ENCODE peak calls at places on chromosomes 1 and 21, in seven cellular contexts. H, C, Y, B, L, D and O are unnamed samples.

GRCh38 chr1:74771913-74772515 is 39.1 kb downstream of the TYW3 start:
- DNase-seq in D (peak), Y (peak), H (peak), B (peak), L (peak), C (peak), O (peak)

GRCh38 chr21:26840912-26841311 is 4.3 kb downstream of the ADAMTS1 start:
- DNase-seq in H (peak), B (peak), Y (no peak), L (peak), D (no peak), C (peak), O (no peak)

GRCh38 chr1:108897865-108898720 is 21.3 kb downstream of the GPSM2 start:
- DNase-seq in H (peak), C (peak), B (peak), D (no peak), L (peak), Y (no peak), O (no peak)

GRCh38 chr1:27951396-27951795 is 8.4 kb upstream of the XKR8 start:
- DNase-seq in Y (no peak), L (no peak), C (no peak), H (no peak), D (no peak), B (no peak), O (no peak)

GRCh38 chr1:29017235-29017634 is 102.9 kb downstream of the EPB41 start:
- DNase-seq in Y (no peak), H (no peak), C (no peak), D (no peak), L (no peak), B (no peak), O (no peak)

GRCh38 chr1:55347786-55348185 is 132.6 kb upstream of the USP24 start:
- DNase-seq in H (no peak), L (no peak), C (no peak), D (no peak), Y (no peak), B (no peak), O (no peak)

GRCh38 chr1:36584874-36585759 is 102.4 kb upstream of the CSF3R start:
- DNase-seq in Y (no peak), D (peak), L (no peak), H (no peak), C (no peak), B (no peak), O (no peak)

GRCh38 chr1:221667504-221667903 is 74.4 kb downstream of the DUSP10 start:
- DNase-seq in L (peak), H (peak), D (no peak), C (peak), B (no peak), Y (peak), O (peak)

GRCh38 chr21:44713846-44714245 is 2.5 kb upstream of the TSPEAR start:
- DNase-seq in L (no peak), C (no peak), H (no peak), B (peak), D (no peak), Y (no peak), O (no peak)

GRCh38 chr1:1340185-1340584 is 9.0 kb downstream of the DVL1 start:
- DNase-seq in D (no peak), Y (no peak), L (no peak), B (no peak), H (no peak), C (no peak), O (no peak)

GRCh38 chr1:94013331-94013925 is 104.2 kb upstream of the GCLM start:
- DNase-seq in L (no peak), H (no peak), B (no peak), Y (no peak), C (no peak), D (no peak), O (no peak)

GRCh38 chr1:214473392-214473791 is 78.0 kb downstream of the PTPN14 start:
- DNase-seq in B (no peak), C (peak), Y (no peak), D (no peak), L (peak), H (peak), O (peak)

GRCh38 chr1:46086581-46086980 is 45.8 kb downstream of the PIK3R3 start:
- DNase-seq in Y (no peak), H (no peak), B (no peak), D (no peak), C (no peak), L (no peak), O (no peak)

GRCh38 chr21:45468051-45468970 is 63.3 kb downstream of the COL18A1 start:
- DNase-seq in B (no peak), H (no peak), L (no peak), C (no peak), Y (no peak), D (no peak), O (no peak)

GRCh38 chr1:93605812-93606512 is 75.7 kb downstream of the BCAR3 start:
- DNase-seq in C (peak), D (no peak), H (peak), Y (no peak), B (peak), L (peak), O (peak)

GRCh38 chr1:191578281-191578680 is 580.0 kb upstream of the RGS18 start:
- DNase-seq in H (no peak), L (no peak), Y (no peak), D (no peak), C (no peak), B (no peak), O (no peak)

GRCh38 chr1:191579019-191579418 is 579.2 kb upstream of the RGS18 start:
- DNase-seq in Y (no peak), B (no peak), C (no peak), L (no peak), H (peak), D (no peak), O (no peak)

GRCh38 chr1:191572479-191572878 is 585.8 kb upstream of the RGS18 start:
- DNase-seq in D (no peak), C (no peak), H (no peak), L (no peak), B (no peak), Y (no peak), O (no peak)

GRCh38 chr1:191575180-191575579 is 583.1 kb upstream of the RGS18 start:
- DNase-seq in Y (no peak), D (no peak), C (no peak), H (peak), L (no peak), B (no peak), O (no peak)

GRCh38 chr1:191577213-191577612 is 581.0 kb upstream of the RGS18 start:
- DNase-seq in B (no peak), H (no peak), C (no peak), L (no peak), Y (no peak), D (no peak), O (no peak)
- TF ChIP-seq CTCF in B (no peak), H (no peak), C (no peak), L (no peak), Y (no peak), D (no peak), O (no peak)

GRCh38 chr1:154352245-154352580 is 26.9 kb downstream of the ATP8B2 start:
- DNase-seq in B (no peak), C (no peak), L (no peak), Y (no peak), H (no peak), D (no peak), O (no peak)

GRCh38 chr1:154353966-154354365 is 28.6 kb downstream of the ATP8B2 start:
- DNase-seq in C (no peak), L (no peak), B (no peak), H (no peak), Y (no peak), D (no peak), O (no peak)

GRCh38 chr1:154351363-154352068 is 26.2 kb downstream of the ATP8B2 start:
- DNase-seq in D (no peak), L (no peak), Y (no peak), C (no peak), B (no peak), H (no peak), O (no peak)

GRCh38 chr1:154353460-154353904 is 28.2 kb downstream of the ATP8B2 start:
- DNase-seq in Y (peak), H (peak), B (peak), D (no peak), C (peak), L (peak), O (no peak)

GRCh38 chr1:154352581-154353459 is 27.5 kb downstream of the ATP8B2 start:
- DNase-seq in B (peak), D (peak), Y (no peak), H (peak), L (no peak), C (peak), O (no peak)
- TF ChIP-seq CTCF in B (no peak), D (no peak), Y (peak), H (no peak), L (no peak), C (no peak), O (no peak)

GRCh38 chr1:200279810-200280411 is 129.9 kb downstream of the ZNF281 start:
- DNase-seq in B (peak), Y (no peak), H (peak), D (peak), L (peak), C (peak), O (no peak)
- TF ChIP-seq CTCF in B (peak), Y (peak), H (peak), D (peak), L (peak), C (peak), O (peak)

DNA sequence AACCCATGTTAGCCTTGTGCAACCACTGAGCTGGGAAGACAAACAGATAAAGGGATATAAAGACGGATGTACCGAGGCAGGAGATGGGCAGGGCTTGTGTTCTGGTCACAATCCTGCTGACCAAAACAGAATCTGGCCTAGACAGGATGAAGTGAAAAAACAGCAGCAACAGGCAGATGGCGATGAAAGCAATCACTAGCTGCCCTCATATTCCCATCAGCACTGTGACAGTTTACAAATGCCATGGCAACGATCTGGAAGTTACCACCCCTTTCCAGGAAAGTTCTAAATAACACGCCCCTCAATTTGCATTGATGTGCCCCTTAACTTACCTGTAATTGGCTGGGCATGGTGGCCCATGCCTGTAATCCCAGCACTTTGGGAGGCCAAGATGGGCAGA is 40.6 kb upstream of the CD46 start:
- DNase-seq in Y (no peak), B (no peak), L (peak), D (no peak), C (peak), H (no peak), O (no peak)
- TF ChIP-seq CTCF in Y (peak), B (no peak), L (peak), D (no peak), C (peak), H (peak), O (peak)

DNA sequence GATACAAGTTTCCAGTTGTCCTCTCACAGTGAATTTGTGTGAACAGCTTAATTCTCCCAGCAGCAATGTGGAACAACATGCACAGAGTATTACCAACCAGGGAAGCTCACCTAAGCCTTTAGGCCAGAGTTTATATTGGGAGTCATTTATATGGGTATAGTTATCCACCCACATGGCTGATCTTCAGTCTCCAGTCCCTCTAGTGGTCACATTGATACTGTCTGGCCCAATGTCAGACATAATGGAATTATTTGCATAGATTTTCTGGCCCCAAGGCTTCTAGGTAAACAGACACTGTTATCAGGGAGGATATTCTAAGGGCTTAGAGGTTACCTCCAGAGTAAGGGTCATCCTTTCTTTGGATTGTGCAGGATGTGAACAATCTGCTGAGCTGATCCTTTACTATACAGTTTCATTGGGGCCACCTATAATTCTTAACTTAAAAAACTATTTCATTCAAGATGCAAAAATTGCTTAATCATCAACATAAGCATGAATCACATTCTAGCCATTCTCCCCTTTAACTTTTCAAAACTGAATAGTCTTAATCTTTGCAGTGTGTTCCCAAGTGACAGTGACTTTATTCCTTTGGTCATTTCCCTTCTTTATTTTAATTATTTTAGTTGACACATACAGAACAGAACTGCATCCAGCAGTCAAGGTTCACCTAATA is 210.9 kb downstream of the LTN1 start:
- DNase-seq in C (peak), L (peak), Y (no peak), H (no peak), B (no peak), D (no peak), O (no peak)
- TF ChIP-seq CTCF in C (peak), L (peak), Y (no peak), H (peak), B (no peak), D (no peak), O (peak)

DNA sequence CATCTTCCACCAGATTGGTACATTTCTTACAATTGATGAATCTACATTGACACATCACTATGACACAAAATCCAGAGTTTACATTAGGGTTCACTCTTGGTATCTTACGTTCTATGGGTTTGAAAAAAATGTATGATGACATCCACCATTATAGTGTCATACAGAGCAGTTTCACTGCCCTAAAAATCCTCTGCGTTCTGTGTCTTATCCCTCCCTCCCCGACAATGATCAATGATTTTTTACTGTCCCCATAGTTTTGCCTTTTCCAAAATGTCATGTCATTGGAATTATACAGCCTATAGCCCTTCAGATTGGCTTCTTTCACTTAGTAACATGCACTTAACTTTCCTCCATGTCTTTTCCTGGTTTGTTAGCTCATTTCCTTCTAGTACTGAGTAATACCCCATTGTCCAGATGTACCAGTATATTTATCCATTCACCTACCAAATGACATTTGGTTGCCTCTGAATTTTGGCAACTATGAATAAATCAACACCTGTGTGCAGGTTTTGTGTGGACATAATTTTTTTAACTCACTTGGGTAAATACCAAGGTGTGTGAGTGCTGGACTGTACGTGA is 80.9 kb upstream of the CDC42BPA start:
- DNase-seq in Y (no peak), H (no peak), C (no peak), D (no peak), B (no peak), L (no peak), O (no peak)
- TF ChIP-seq CTCF in Y (no peak), H (no peak), C (no peak), D (no peak), B (no peak), L (no peak), O (no peak)

DNA sequence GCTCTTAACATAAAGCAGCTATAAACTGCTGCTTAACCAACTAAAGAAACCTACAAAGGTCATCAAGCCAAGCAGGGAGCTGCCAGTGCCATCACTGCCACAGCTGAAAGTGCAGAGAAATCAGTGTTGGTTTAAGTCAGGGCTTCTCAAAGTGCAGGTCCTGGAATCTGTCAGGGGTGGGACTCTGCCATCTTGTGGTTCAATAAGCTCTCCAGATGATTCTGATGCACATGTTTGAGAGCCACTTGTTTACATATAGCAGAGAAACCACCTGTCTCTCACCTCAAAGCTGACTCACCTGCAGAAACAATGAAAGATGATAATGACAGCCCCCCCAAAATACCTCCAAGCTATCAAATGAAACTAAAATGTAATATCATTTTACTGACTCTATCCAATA is 49.3 kb downstream of the SH3GLB1 start:
- DNase-seq in C (no peak), L (peak), B (no peak), D (no peak), Y (no peak), H (no peak), O (no peak)
- TF ChIP-seq CTCF in C (peak), L (no peak), B (no peak), D (no peak), Y (peak), H (no peak), O (no peak)